ENCODE peak calls at places on chromosomes 4 and X, in five cellular contexts. K is CD4-positive, alpha-beta T cell; Q is GM20000; D is astrocyte of the spinal cord; L is mesothelial cell of epicardium. W is an unnamed sample.

GRCh38 chr4:2905544-2905943 is 57.7 kb downstream of the NOP14 start:
- DNase-seq in L (no peak), K (no peak), D (no peak), Q (no peak), W (no peak)

GRCh38 chr4:164501074-164501473 is 252.9 kb upstream of the SMIM31 start:
- DNase-seq in K (no peak), Q (no peak), D (peak), L (no peak), W (no peak)

GRCh38 chr4:80255374-80256095 is 10.9 kb upstream of the FGF5 start:
- DNase-seq in D (peak), Q (no peak), L (no peak), K (no peak), W (no peak)

GRCh38 chr4:126897038-126897437 is 735.7 kb upstream of the INTU start:
- DNase-seq in D (no peak), K (no peak), L (no peak), Q (no peak), W (no peak)

GRCh38 chrX:2137882-2138281 is 362.9 kb downstream of the DHRSX start:
- DNase-seq in D (no peak), Q (no peak), K (no peak), L (no peak), W (no peak)

GRCh38 chrX:107571296-107571998 is 56.9 kb upstream of the PRPS1 start:
- DNase-seq in L (no peak), Q (no peak), D (peak), K (no peak), W (no peak)

GRCh38 chrX:10988653-10989052 is 122.5 kb upstream of the HCCS start:
- DNase-seq in L (no peak), D (no peak), K (no peak), Q (no peak), W (no peak)

GRCh38 chr4:72569719-72570235 is 756 bp upstream of the ADAMTS3 start:
- DNase-seq in D (peak), L (no peak), Q (no peak), K (no peak), W (no peak)

GRCh38 chrX:68462653-68463052 is 29.4 kb upstream of the OPHN1 start:
- DNase-seq in L (no peak), K (no peak), Q (no peak), D (peak), W (no peak)

GRCh38 chr4:52987401-52988056 is 125.4 kb downstream of the RASL11B start:
- DNase-seq in L (no peak), D (peak), K (no peak), Q (no peak), W (no peak)

GRCh38 chr4:113869743-113870375 is 108.3 kb upstream of the CAMK2D start:
- DNase-seq in Q (peak), D (peak), L (no peak), K (no peak), W (no peak)

GRCh38 chr4:86414686-86415085 is 54.8 kb upstream of the MAPK10 start:
- DNase-seq in L (no peak), D (peak), K (no peak), Q (no peak), W (no peak)

GRCh38 chr4:186790630-186791029 is 67.0 kb upstream of the FAT1 start:
- DNase-seq in L (no peak), Q (no peak), K (no peak), D (peak), W (no peak)

GRCh38 chr4:125011646-125012045 is 299.1 kb upstream of the ANKRD50 start:
- DNase-seq in K (no peak), D (no peak), L (no peak), Q (no peak), W (no peak)

GRCh38 chrX:71195959-71196727 is 26.9 kb upstream of the GJB1 start:
- DNase-seq in K (no peak), L (no peak), D (no peak), Q (peak), W (no peak)

DNA sequence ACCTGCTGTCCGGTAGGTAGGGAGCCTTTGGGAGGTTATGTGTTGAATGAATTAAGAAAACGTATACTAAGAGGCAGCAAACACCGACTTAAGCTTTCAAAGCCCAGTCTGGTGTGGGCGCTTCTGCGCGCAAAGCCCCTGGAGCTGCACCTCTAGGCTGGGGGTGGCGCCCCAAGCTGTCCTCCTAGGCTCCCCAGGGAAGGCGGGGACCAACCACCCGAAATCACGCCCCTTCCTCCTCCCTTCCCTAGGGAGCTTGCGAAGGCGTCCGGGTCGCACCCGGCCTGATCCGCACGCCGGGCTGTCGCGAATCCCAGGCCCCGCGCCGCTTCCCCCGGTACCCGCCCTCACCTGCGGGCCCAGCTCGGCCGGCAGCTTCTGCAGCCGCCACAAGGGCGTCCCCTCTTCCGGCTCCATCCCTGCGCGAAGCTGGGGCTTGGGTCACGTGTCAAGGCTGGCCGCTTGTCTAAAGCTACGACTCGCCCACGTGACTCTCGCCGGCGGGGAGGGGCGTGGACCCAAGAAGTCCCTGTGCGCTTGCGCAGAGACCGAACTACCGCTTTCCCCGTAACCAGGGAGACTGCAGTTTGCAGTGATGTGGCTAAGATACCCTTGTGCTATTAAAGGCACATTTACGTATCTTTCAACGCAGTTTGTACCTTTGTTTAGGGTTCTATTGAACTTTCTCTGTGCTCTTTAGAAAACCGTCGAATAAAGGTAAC is at the start of gene COMMD8:
- DNase-seq in D (peak), K (peak), Q (peak), L (peak), W (peak)
- TF ChIP-seq CTCF in D (peak), K (no peak), Q (no peak), L (peak), W (peak)

GRCh38 chr4:21879187-21879586 is 69.4 kb downstream of the KCNIP4 start:
- DNase-seq in L (no peak), D (peak), K (no peak), Q (no peak), W (no peak)
- TF ChIP-seq CTCF in L (no peak), D (peak), K (no peak), Q (no peak), W (no peak)

GRCh38 chr4:173235050-173235449 is 66.4 kb downstream of the GALNT7 start:
- DNase-seq in D (no peak), K (no peak), Q (no peak), L (no peak), W (no peak)

GRCh38 chr4:173230077-173230476 is 61.5 kb downstream of the GALNT7 start:
- DNase-seq in L (no peak), Q (no peak), K (no peak), D (no peak), W (no peak)

GRCh38 chr4:173237152-173237551 is 68.5 kb downstream of the GALNT7 start:
- DNase-seq in K (no peak), Q (no peak), D (no peak), L (no peak), W (no peak)

GRCh38 chr4:173227753-173228152 is 59.1 kb downstream of the GALNT7 start:
- DNase-seq in L (no peak), Q (no peak), D (no peak), K (no peak), W (no peak)

GRCh38 chr4:173231916-173232315 is 63.3 kb downstream of the GALNT7 start:
- DNase-seq in D (peak), Q (no peak), L (no peak), K (no peak), W (no peak)
- TF ChIP-seq CTCF in D (no peak), Q (no peak), L (no peak), K (no peak), W (no peak)

GRCh38 chrX:44544036-44544435 is 1.4 kb upstream of the FUNDC1 start:
- DNase-seq in D (no peak), L (no peak), Q (no peak), K (no peak), W (no peak)

DNA sequence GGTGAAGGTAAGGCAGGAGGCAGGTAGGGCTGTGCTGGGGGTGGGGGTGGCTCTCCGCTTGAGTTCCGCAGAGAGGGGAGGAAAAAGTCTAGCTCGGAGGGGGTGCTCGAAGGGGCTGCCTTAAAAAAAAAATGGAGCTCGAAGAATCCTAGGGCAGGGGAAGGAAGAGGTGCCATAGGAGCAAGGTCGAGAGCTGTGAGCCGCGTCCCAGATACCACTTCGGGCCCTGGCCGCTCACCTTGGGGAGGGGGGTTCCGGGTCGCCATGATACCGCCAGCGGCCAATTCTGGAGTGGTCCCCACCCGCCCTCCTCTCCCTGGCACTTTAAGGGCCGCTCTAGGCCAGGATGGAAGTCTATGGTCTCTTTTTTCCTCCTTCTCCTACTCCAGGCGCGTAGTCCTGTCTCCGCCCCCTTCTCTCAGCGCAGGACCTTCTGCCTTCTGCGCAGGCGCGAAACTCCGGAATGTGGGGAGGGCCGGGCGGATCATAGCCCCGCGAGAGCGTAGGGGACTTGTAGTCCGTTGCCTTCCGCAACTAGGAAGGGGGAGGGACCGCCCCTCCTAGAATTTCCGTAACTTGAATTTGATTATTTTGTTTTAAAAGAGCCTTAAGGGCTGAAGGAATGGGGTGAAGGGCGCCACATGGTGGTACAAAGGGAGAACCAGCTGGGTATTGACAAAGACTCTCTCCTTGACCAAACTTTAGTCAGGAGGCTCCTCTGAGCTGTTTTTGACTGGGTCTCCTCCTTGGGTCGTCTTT is at the start of gene FUNDC1:
- DNase-seq in Q (peak), D (peak), L (peak), K (peak), W (peak)
- TF ChIP-seq CTCF in Q (no peak), D (peak), L (no peak), K (no peak), W (peak)

GRCh38 chr4:37763164-37763444 is 63.4 kb upstream of the PGM2 start:
- DNase-seq in Q (no peak), K (no peak), L (no peak), D (no peak), W (no peak)
- TF ChIP-seq CTCF in Q (no peak), K (no peak), L (no peak), D (no peak), W (no peak)

GRCh38 chr4:15006416-15007024 is 4.2 kb downstream of the CPEB2 start:
- DNase-seq in D (peak), Q (peak), K (no peak), L (no peak), W (no peak)
- TF ChIP-seq CTCF in D (peak), Q (no peak), K (peak), L (peak), W (peak)

GRCh38 chr4:108783666-108784463 is 21.0 kb upstream of the ETNPPL start:
- DNase-seq in K (no peak), Q (no peak), D (no peak), L (no peak), W (no peak)
- TF ChIP-seq CTCF in K (no peak), Q (no peak), D (peak), L (peak), W (no peak)

DNA sequence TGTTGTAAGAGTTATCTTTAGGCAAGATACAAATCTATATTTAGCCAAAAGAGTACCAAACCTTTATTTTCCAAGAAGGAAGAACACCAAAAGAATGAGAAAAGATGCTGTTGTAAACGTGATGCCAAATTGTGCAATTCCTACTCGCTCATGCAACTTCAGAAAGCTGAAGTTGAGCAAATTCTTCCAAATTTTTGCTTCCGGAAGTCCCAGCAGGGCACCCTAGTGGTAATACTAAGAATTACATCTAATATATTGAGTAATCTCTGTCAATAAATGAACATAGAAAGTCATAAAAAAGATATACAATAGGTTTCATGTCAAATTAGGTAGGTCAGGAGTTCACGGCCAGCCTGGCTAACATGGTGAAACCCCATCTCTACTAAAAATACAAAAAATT is 36.0 kb upstream of the SMARCAD1 start:
- DNase-seq in L (no peak), Q (no peak), D (no peak), K (no peak), W (no peak)
- TF ChIP-seq CTCF in L (peak), Q (no peak), D (peak), K (no peak), W (no peak)